ENCODE peak calls at places on chromosomes 5 and 9, in ten cellular contexts. T, M, W, P, J, O, L, E, N and I are unnamed samples.

GRCh38 chr5:92741906-92742305 is 839.1 kb downstream of the NR2F1-AS1 start:
- DNase-seq in T (no peak), M (no peak), W (no peak), P (no peak), J (no peak), O (no peak), L (no peak), E (no peak), N (no peak), I (no peak)

GRCh38 chr5:41721521-41721920 is 148.7 kb downstream of the OXCT1 start:
- DNase-seq in T (no peak), M (no peak), W (no peak), P (no peak), J (no peak), O (no peak), L (no peak), E (no peak), N (no peak), I (no peak)

GRCh38 chr5:171442287-171443042 is 23.0 kb downstream of the FGF18 start:
- DNase-seq in T (no peak), M (no peak), W (peak), P (no peak), J (no peak), O (peak), L (no peak), E (no peak), N (no peak), I (no peak)

GRCh38 chr5:171855265-171855664 is 69.6 kb downstream of the SMIM23 start:
- DNase-seq in T (no peak), M (no peak), W (no peak), P (no peak), J (no peak), O (no peak), L (no peak), E (no peak), N (no peak), I (no peak)

GRCh38 chr9:87518702-87519335 is 21.2 kb downstream of the DAPK1 start:
- DNase-seq in T (no peak), M (no peak), W (no peak), P (no peak), J (no peak), O (no peak), L (peak), E (peak), N (no peak), I (no peak)

GRCh38 chr9:89474939-89475338 is 23.0 kb downstream of the SEMA4D start:
- DNase-seq in T (no peak), M (no peak), W (no peak), P (no peak), J (no peak), O (no peak), L (no peak), E (no peak), N (no peak), I (no peak)

GRCh38 chr9:22240619-22241018 is 206.0 kb upstream of the DMRTA1 start:
- DNase-seq in T (peak), M (no peak), W (peak), P (no peak), J (no peak), O (no peak), L (peak), E (no peak), N (no peak), I (peak)

GRCh38 chr5:57175586-57175985 is 1.7 kb downstream of the GPBP1 start:
- DNase-seq in T (peak), M (no peak), W (no peak), P (no peak), J (no peak), O (peak), L (peak), E (no peak), N (no peak), I (no peak)

GRCh38 chr5:158484246-158484645 is 615.5 kb downstream of the EBF1 start:
- DNase-seq in T (no peak), M (no peak), W (no peak), P (no peak), J (no peak), O (no peak), L (no peak), E (no peak), N (no peak), I (no peak)

GRCh38 chr5:156474251-156474650 is 147.3 kb downstream of the SGCD start:
- DNase-seq in T (no peak), M (peak), W (peak), P (no peak), J (no peak), O (no peak), L (peak), E (peak), N (no peak), I (no peak)

GRCh38 chr5:120599576-120599975 is 135.5 kb downstream of the PRR16 start:
- DNase-seq in T (peak), M (peak), W (peak), P (no peak), J (no peak), O (no peak), L (no peak), E (no peak), N (no peak), I (peak)

GRCh38 chr9:116151966-116152381 is 1.6 kb upstream of the PAPPA start:
- DNase-seq in T (peak), M (peak), W (peak), P (no peak), J (no peak), O (no peak), L (no peak), E (no peak), N (no peak), I (peak)

GRCh38 chr9:94805585-94805984 is 79.1 kb downstream of the AOPEP start:
- DNase-seq in T (no peak), M (peak), W (peak), P (no peak), J (no peak), O (no peak), L (peak), E (no peak), N (no peak), I (peak)

GRCh38 chr9:114364528-114365041 is 23.2 kb downstream of the AKNA start:
- DNase-seq in T (peak), M (peak), W (no peak), P (no peak), J (no peak), O (no peak), L (peak), E (no peak), N (no peak), I (peak)

GRCh38 chr5:133611357-133612020 is 852 bp downstream of the FSTL4 start:
- DNase-seq in T (no peak), M (peak), W (no peak), P (no peak), J (no peak), O (peak), L (peak), E (no peak), N (no peak), I (no peak)

GRCh38 chr5:123690821-123691220 is 178.8 kb downstream of the CSNK1G3 start:
- DNase-seq in T (peak), M (peak), W (peak), P (no peak), J (no peak), O (no peak), L (no peak), E (no peak), N (no peak), I (peak)

GRCh38 chr5:133123297-133123696 is 71.5 kb downstream of the HSPA4 start:
- DNase-seq in T (no peak), M (no peak), W (no peak), P (no peak), J (no peak), O (no peak), L (no peak), E (no peak), N (no peak), I (no peak)

GRCh38 chr9:76530458-76531100 is 71.6 kb downstream of the GCNT1 start:
- DNase-seq in T (no peak), M (peak), W (no peak), P (no peak), J (no peak), O (no peak), L (no peak), E (peak), N (no peak), I (no peak)

GRCh38 chr5:72290356-72291133 is 29.5 kb downstream of the MRPS27 start:
- DNase-seq in T (no peak), M (no peak), W (peak), P (no peak), J (no peak), O (no peak), L (no peak), E (no peak), N (no peak), I (no peak)

GRCh38 chr9:130197888-130198287 is 25.7 kb downstream of the NCS1 start:
- DNase-seq in T (no peak), M (no peak), W (no peak), P (no peak), J (no peak), O (peak), L (no peak), E (no peak), N (no peak), I (no peak)

GRCh38 chr5:84634256-84634655 is 249.6 kb upstream of the EDIL3 start:
- DNase-seq in T (no peak), M (peak), W (peak), P (no peak), J (no peak), O (no peak), L (no peak), E (no peak), N (no peak), I (peak)

GRCh38 chr9:114936566-114936965 is 6.2 kb upstream of the TNFSF8 start:
- DNase-seq in T (no peak), M (no peak), W (no peak), P (no peak), J (no peak), O (no peak), L (no peak), E (no peak), N (no peak), I (no peak)

GRCh38 chr9:78613006-78613405 is 316.1 kb downstream of the PSAT1 start:
- DNase-seq in T (no peak), M (no peak), W (no peak), P (no peak), J (no peak), O (no peak), L (no peak), E (no peak), N (no peak), I (peak)

GRCh38 chr9:116959775-116960174 is 272.7 kb downstream of the TRIM32 start:
- DNase-seq in T (no peak), M (peak), W (no peak), P (no peak), J (peak), O (no peak), L (peak), E (no peak), N (no peak), I (no peak)

GRCh38 chr5:14185336-14186131 is 42.4 kb downstream of the TRIO start:
- DNase-seq in T (peak), M (peak), W (peak), P (no peak), J (peak), O (no peak), L (no peak), E (no peak), N (peak), I (peak)

GRCh38 chr5:41856644-41857491 is 13.4 kb downstream of the OXCT1 start:
- DNase-seq in T (peak), M (peak), W (peak), P (no peak), J (no peak), O (peak), L (peak), E (no peak), N (peak), I (peak)

GRCh38 chr9:134371731-134372130 is 45.5 kb downstream of the RXRA start:
- DNase-seq in T (no peak), M (no peak), W (no peak), P (no peak), J (no peak), O (no peak), L (no peak), E (peak), N (no peak), I (no peak)

GRCh38 chr9:109499061-109499630 is 1.0 kb upstream of the PTPN3 start:
- DNase-seq in T (no peak), M (no peak), W (no peak), P (no peak), J (no peak), O (no peak), L (peak), E (no peak), N (no peak), I (no peak)